ENCODE peak calls at places on chromosome 22, in four cellular contexts. One of them, this sample, is unnamed.

GRCh38 chr22:26561756-26562417 is 28.0 kb downstream of the TPST2 start:
- DNase-seq in WTC11: no peak
- DNase-seq in tibial nerve: no peak
- DNase-seq in mesothelial cell of epicardium: no peak
- DNase-seq in this sample: no peak

GRCh38 chr22:43396934-43397457 is 14.8 kb upstream of the MPPED1 start:
- DNase-seq in WTC11: no peak
- DNase-seq in tibial nerve: no peak
- DNase-seq in mesothelial cell of epicardium: no peak
- DNase-seq in this sample: no peak

GRCh38 chr22:41305646-41306045 is 4.3 kb downstream of the ZC3H7B start:
- DNase-seq in WTC11: no peak
- DNase-seq in tibial nerve: no peak
- DNase-seq in mesothelial cell of epicardium: no peak
- DNase-seq in this sample: no peak

GRCh38 chr22:44988671-44989070 is 21.1 kb downstream of the PHF21B start:
- DNase-seq in WTC11: no peak
- DNase-seq in tibial nerve: no peak
- DNase-seq in mesothelial cell of epicardium: no peak
- DNase-seq in this sample: no peak

GRCh38 chr22:48449466-48450187 is 1378.0 kb downstream of the BRD1 start:
- DNase-seq in WTC11: no peak
- DNase-seq in tibial nerve: no peak
- DNase-seq in mesothelial cell of epicardium: no peak
- DNase-seq in this sample: no peak

GRCh38 chr22:23179381-23180294 is 671 bp upstream of the BCR start:
- DNase-seq in WTC11: no peak
- DNase-seq in tibial nerve: no peak
- DNase-seq in mesothelial cell of epicardium: no peak
- DNase-seq in this sample: no peak

GRCh38 chr22:49629586-49630447 is 197.9 kb downstream of the BRD1 start:
- DNase-seq in WTC11: no peak
- DNase-seq in tibial nerve: no peak
- DNase-seq in mesothelial cell of epicardium: no peak
- DNase-seq in this sample: no peak

GRCh38 chr22:49517211-49517610 is 310.5 kb downstream of the BRD1 start:
- DNase-seq in WTC11: no peak
- DNase-seq in tibial nerve: no peak
- DNase-seq in mesothelial cell of epicardium: no peak
- DNase-seq in this sample: no peak

GRCh38 chr22:47310601-47311000 is 548.2 kb downstream of the TBC1D22A start:
- DNase-seq in WTC11: no peak
- DNase-seq in tibial nerve: no peak
- DNase-seq in mesothelial cell of epicardium: no peak
- DNase-seq in this sample: no peak

GRCh38 chr22:44600386-44600785 is 101.6 kb upstream of the PRR5 start:
- DNase-seq in WTC11: no peak
- DNase-seq in tibial nerve: no peak
- DNase-seq in mesothelial cell of epicardium: no peak
- DNase-seq in this sample: no peak

GRCh38 chr22:48057116-48057835 is 1294.8 kb downstream of the TBC1D22A start:
- DNase-seq in WTC11: no peak
- DNase-seq in tibial nerve: no peak
- DNase-seq in mesothelial cell of epicardium: no peak
- DNase-seq in this sample: no peak

GRCh38 chr22:36640106-36640672 is 63.4 kb downstream of the CACNG2 start:
- DNase-seq in WTC11: no peak
- DNase-seq in tibial nerve: no peak
- DNase-seq in mesothelial cell of epicardium: no peak
- DNase-seq in this sample: no peak

GRCh38 chr22:38645430-38645829 is 10.8 kb downstream of the FAM227A start:
- DNase-seq in WTC11: no peak
- DNase-seq in tibial nerve: no peak
- DNase-seq in mesothelial cell of epicardium: no peak
- DNase-seq in this sample: no peak

GRCh38 chr22:36540867-36541642 is 12.1 kb upstream of the EIF3D start:
- DNase-seq in WTC11: no peak
- DNase-seq in tibial nerve: no peak
- DNase-seq in mesothelial cell of epicardium: no peak
- DNase-seq in this sample: no peak

GRCh38 chr22:42645938-42646568 is 3.1 kb downstream of the CYB5R3 start:
- DNase-seq in WTC11: no peak
- DNase-seq in tibial nerve: no peak
- DNase-seq in mesothelial cell of epicardium: no peak
- DNase-seq in this sample: no peak

GRCh38 chr22:46754110-46754799 is 8.2 kb upstream of the TBC1D22A start:
- DNase-seq in WTC11: no peak
- DNase-seq in tibial nerve: peak
- DNase-seq in mesothelial cell of epicardium: no peak
- DNase-seq in this sample: no peak

GRCh38 chr22:46064966-46065666 is 85.2 kb upstream of the PPARA start:
- DNase-seq in WTC11: no peak
- DNase-seq in tibial nerve: peak
- DNase-seq in mesothelial cell of epicardium: peak
- DNase-seq in this sample: no peak

GRCh38 chr22:28816994-28817530 is 16.7 kb upstream of the XBP1 start:
- DNase-seq in WTC11: no peak
- DNase-seq in tibial nerve: no peak
- DNase-seq in mesothelial cell of epicardium: no peak
- DNase-seq in this sample: no peak

GRCh38 chr22:37377927-37378326 is 49.4 kb downstream of the ELFN2 start:
- DNase-seq in WTC11: no peak
- DNase-seq in tibial nerve: no peak
- DNase-seq in mesothelial cell of epicardium: no peak
- DNase-seq in this sample: no peak

GRCh38 chr22:43802897-43803495 is 9.1 kb downstream of the EFCAB6 start:
- DNase-seq in WTC11: no peak
- DNase-seq in tibial nerve: no peak
- DNase-seq in mesothelial cell of epicardium: no peak
- DNase-seq in this sample: no peak

GRCh38 chr22:22087854-22088657 is 105.5 kb upstream of the TOP3B start:
- DNase-seq in WTC11: no peak
- DNase-seq in tibial nerve: no peak
- DNase-seq in mesothelial cell of epicardium: no peak
- DNase-seq in this sample: no peak

GRCh38 chr22:40855960-40856512 is 403 bp downstream of the ST13 start:
- DNase-seq in WTC11: peak
- DNase-seq in tibial nerve: no peak
- DNase-seq in mesothelial cell of epicardium: peak
- DNase-seq in this sample: no peak

GRCh38 chr22:29269731-29270474 is 1.8 kb downstream of the EWSR1 start:
- DNase-seq in WTC11: no peak
- DNase-seq in tibial nerve: no peak
- DNase-seq in mesothelial cell of epicardium: no peak
- DNase-seq in this sample: no peak

GRCh38 chr22:29706493-29706892 is 13.3 kb upstream of the CABP7 start:
- DNase-seq in WTC11: peak
- DNase-seq in tibial nerve: no peak
- DNase-seq in mesothelial cell of epicardium: no peak
- DNase-seq in this sample: no peak

GRCh38 chr22:45946805-45947600 is 30.0 kb downstream of the WNT7B start:
- DNase-seq in WTC11: no peak
- DNase-seq in tibial nerve: no peak
- DNase-seq in mesothelial cell of epicardium: no peak
- DNase-seq in this sample: no peak

GRCh38 chr22:23113067-23113846 is 28.5 kb downstream of the RSPH14 start:
- DNase-seq in WTC11: no peak
- DNase-seq in tibial nerve: no peak
- DNase-seq in mesothelial cell of epicardium: no peak
- DNase-seq in this sample: no peak

GRCh38 chr22:38947321-38948112 is 9.9 kb upstream of the APOBEC3A start:
- DNase-seq in WTC11: no peak
- DNase-seq in tibial nerve: no peak
- DNase-seq in mesothelial cell of epicardium: no peak
- DNase-seq in this sample: no peak

GRCh38 chr22:22106855-22107254 is 124.3 kb upstream of the TOP3B start:
- DNase-seq in WTC11: no peak
- DNase-seq in tibial nerve: no peak
- DNase-seq in mesothelial cell of epicardium: no peak
- DNase-seq in this sample: no peak

GRCh38 chr22:42912049-42912448 is 55.0 kb upstream of the ARFGAP3 start:
- DNase-seq in WTC11: no peak
- DNase-seq in tibial nerve: no peak
- DNase-seq in mesothelial cell of epicardium: no peak
- DNase-seq in this sample: no peak

GRCh38 chr22:17963015-17963414 is 61.3 kb downstream of the MICAL3 start:
- DNase-seq in WTC11: no peak
- DNase-seq in tibial nerve: no peak
- DNase-seq in mesothelial cell of epicardium: no peak
- DNase-seq in this sample: no peak

GRCh38 chr22:17980013-17980510 is 44.3 kb downstream of the MICAL3 start:
- DNase-seq in WTC11: no peak
- DNase-seq in tibial nerve: no peak
- DNase-seq in mesothelial cell of epicardium: no peak
- DNase-seq in this sample: no peak

GRCh38 chr22:39655736-39656285 is 85.3 kb downstream of the CACNA1I start:
- DNase-seq in WTC11: no peak
- DNase-seq in tibial nerve: no peak
- DNase-seq in mesothelial cell of epicardium: no peak
- DNase-seq in this sample: no peak

GRCh38 chr22:46378499-46379300 is 43.2 kb downstream of the TRMU start:
- DNase-seq in WTC11: no peak
- DNase-seq in tibial nerve: no peak
- DNase-seq in mesothelial cell of epicardium: no peak
- DNase-seq in this sample: no peak

GRCh38 chr22:41573677-41574264 is 13.0 kb downstream of the CSDC2 start:
- DNase-seq in WTC11: no peak
- DNase-seq in tibial nerve: no peak
- DNase-seq in mesothelial cell of epicardium: no peak
- DNase-seq in this sample: no peak

GRCh38 chr22:35177811-35178210 is 79.5 kb upstream of the HMGXB4 start:
- DNase-seq in WTC11: peak
- DNase-seq in tibial nerve: no peak
- DNase-seq in mesothelial cell of epicardium: no peak
- DNase-seq in this sample: no peak

GRCh38 chr22:43436536-43437267 is 24.9 kb downstream of the MPPED1 start:
- DNase-seq in WTC11: no peak
- DNase-seq in tibial nerve: no peak
- DNase-seq in mesothelial cell of epicardium: no peak
- DNase-seq in this sample: no peak

DNA sequence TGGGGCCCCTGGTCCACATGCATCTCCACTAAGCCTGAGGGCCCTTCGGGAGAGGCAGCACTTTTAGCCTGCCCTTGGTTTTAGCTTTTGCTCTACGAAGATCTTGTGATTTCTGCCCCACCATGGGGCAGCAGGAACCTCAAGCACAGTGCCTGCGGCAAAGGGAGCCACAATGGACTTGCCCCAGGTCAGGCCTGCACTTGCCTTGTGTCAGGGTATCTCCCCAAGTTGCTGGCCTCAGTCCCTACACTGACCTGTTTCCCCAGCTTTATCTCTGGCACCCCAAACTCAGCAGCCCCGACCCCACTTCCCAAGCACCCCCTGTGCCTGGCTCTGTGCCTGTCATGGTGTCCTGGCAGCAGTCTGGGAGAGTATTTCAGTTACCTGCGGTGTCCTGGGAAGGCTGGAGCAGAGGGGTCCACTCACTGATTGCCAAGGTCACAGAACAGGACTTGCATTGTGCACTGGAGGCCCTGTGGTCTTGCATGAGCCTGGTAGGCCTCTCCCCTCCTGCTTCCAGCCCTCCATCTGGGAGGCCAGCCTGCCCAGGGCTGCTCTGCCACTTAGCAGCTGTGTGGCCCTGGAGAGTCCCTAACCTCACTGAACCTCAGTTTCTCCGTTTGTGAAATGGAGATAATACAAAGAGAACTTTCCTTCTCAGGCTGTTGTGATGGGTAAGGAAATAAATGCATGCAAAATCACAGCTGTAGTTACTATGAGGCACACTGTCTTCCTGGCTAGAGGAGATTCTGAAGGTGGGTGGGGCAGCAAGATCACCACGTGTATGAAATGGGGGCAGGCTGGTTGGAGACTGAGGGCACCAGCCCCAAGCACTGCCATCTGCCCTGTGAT is 3.6 kb upstream of the AIFM3 start:
- DNase-seq in WTC11: no peak
- DNase-seq in tibial nerve: no peak
- DNase-seq in mesothelial cell of epicardium: no peak
- DNase-seq in this sample: no peak
- TF ChIP-seq CTCF in WTC11: no peak
- TF ChIP-seq CTCF in tibial nerve: no peak
- TF ChIP-seq CTCF in mesothelial cell of epicardium: no peak
- TF ChIP-seq CTCF in this sample: no peak

GRCh38 chr22:19962246-19962908 is 20.8 kb upstream of the TXNRD2 start:
- DNase-seq in WTC11: peak
- DNase-seq in tibial nerve: no peak
- DNase-seq in mesothelial cell of epicardium: no peak
- DNase-seq in this sample: peak
- TF ChIP-seq CTCF in WTC11: peak
- TF ChIP-seq CTCF in tibial nerve: peak
- TF ChIP-seq CTCF in mesothelial cell of epicardium: peak
- TF ChIP-seq CTCF in this sample: peak

GRCh38 chr22:20117656-20118571 is 888 bp upstream of the TRMT2A start:
- DNase-seq in WTC11: no peak
- DNase-seq in tibial nerve: no peak
- DNase-seq in mesothelial cell of epicardium: no peak
- DNase-seq in this sample: no peak

GRCh38 chr22:20116951-20117645 is at the start of gene TRMT2A:
- DNase-seq in WTC11: peak
- DNase-seq in tibial nerve: peak
- DNase-seq in mesothelial cell of epicardium: peak
- DNase-seq in this sample: peak

GRCh38 chr22:20116376-20116950 is 559 bp downstream of the RANBP1 start:
- DNase-seq in WTC11: no peak
- DNase-seq in tibial nerve: no peak
- DNase-seq in mesothelial cell of epicardium: no peak
- DNase-seq in this sample: no peak

GRCh38 chr22:20114506-20115475 is 1.1 kb upstream of the RANBP1 start:
- DNase-seq in WTC11: no peak
- DNase-seq in tibial nerve: no peak
- DNase-seq in mesothelial cell of epicardium: no peak
- DNase-seq in this sample: no peak

GRCh38 chr22:20115691-20116375 is at the start of gene RANBP1:
- DNase-seq in WTC11: no peak
- DNase-seq in tibial nerve: no peak
- DNase-seq in mesothelial cell of epicardium: no peak
- DNase-seq in this sample: no peak
- TF ChIP-seq CTCF in WTC11: no peak
- TF ChIP-seq CTCF in tibial nerve: no peak
- TF ChIP-seq CTCF in mesothelial cell of epicardium: no peak
- TF ChIP-seq CTCF in this sample: no peak

GRCh38 chr22:20027966-20028854 is 7.3 kb downstream of the TANGO2 start:
- DNase-seq in WTC11: no peak
- DNase-seq in tibial nerve: no peak
- DNase-seq in mesothelial cell of epicardium: no peak
- DNase-seq in this sample: no peak
- TF ChIP-seq CTCF in WTC11: no peak
- TF ChIP-seq CTCF in tibial nerve: no peak
- TF ChIP-seq CTCF in mesothelial cell of epicardium: no peak
- TF ChIP-seq CTCF in this sample: peak

This sample was measured in D721Med.